ENCODE peak calls at places on chromosomes 16 and 17, in ten cellular contexts. J, Q, X, I, V, D, L, G, A and F are unnamed samples.

GRCh38 chr17:10166181-10166935 is 32.0 kb downstream of the GAS7 start:
- DNase-seq in I (no peak), L (no peak), A (no peak), Q (peak; percentile 68), J (no peak), G (no peak), X (no peak), V (no peak), D (no peak), F (no peak)

GRCh38 chr17:6325741-6326140 is 109.2 kb downstream of the AIPL1 start:
- DNase-seq in X (no peak), J (no peak), A (no peak), Q (no peak), D (no peak), I (no peak), V (no peak), L (no peak), G (no peak), F (no peak)

GRCh38 chr17:48215583-48216139 is 108.1 kb downstream of the SNX11 start:
- DNase-seq in A (no peak), L (peak; percentile 18), D (no peak), Q (peak; percentile 46), I (peak; percentile 66), G (peak; percentile 28), X (no peak), V (no peak), J (no peak), F (no peak)

GRCh38 chr17:973053-973452 is 6.5 kb downstream of the NXN start:
- DNase-seq in I (no peak), G (no peak), Q (no peak), V (no peak), A (no peak), X (no peak), L (no peak), D (no peak), J (no peak), F (no peak)

GRCh38 chr16:8639694-8640093 is 18.2 kb downstream of the METTL22 start:
- DNase-seq in D (no peak), J (no peak), Q (no peak), A (no peak), V (no peak), I (no peak), G (no peak), L (no peak), X (no peak), F (no peak)

GRCh38 chr17:31048780-31049179 is 46.0 kb upstream of the NF1 start:
- DNase-seq in G (peak; percentile 24), I (no peak), D (no peak), L (no peak), J (no peak), X (no peak), Q (peak; percentile 12), A (no peak), V (no peak), F (no peak)

GRCh38 chr16:13402601-13403000 is 501.2 kb downstream of the SHISA9 start:
- DNase-seq in L (no peak), J (no peak), I (peak; percentile 75), Q (no peak), V (no peak), X (no peak), D (no peak), A (no peak), G (no peak), F (no peak)

GRCh38 chr16:85444879-85445778 is 168.0 kb upstream of the GSE1 start:
- DNase-seq in Q (no peak), I (no peak), L (no peak), X (no peak), G (no peak), V (no peak), D (no peak), A (no peak), J (no peak), F (no peak)

GRCh38 chr17:72175787-72176515 is 55.1 kb downstream of the SOX9 start:
- DNase-seq in Q (no peak), G (peak; percentile 55), D (no peak), L (no peak), I (peak; percentile 36), V (no peak), A (no peak), X (no peak), J (no peak), F (no peak)

GRCh38 chr16:62135903-62136302 is 99.7 kb upstream of the CDH8 start:
- DNase-seq in I (peak; percentile 78), X (no peak), L (no peak), D (no peak), G (no peak), A (no peak), Q (peak; percentile 64), V (no peak), J (no peak), F (no peak)